ENCODE peak calls at places on chromosomes 5 and 9, in nine cellular contexts. L is AG09319, I is AG08395, P is nephron progenitor cell, N is T-helper 17 cell, S is tibial artery, B is omental fat pad, H is erythroblast, U is HuH-7. R is an unnamed sample.
A peak's percentile ranks its signal among the peaks of the same experiment; 100 is the strongest.

GRCh38 chr9:131885144-131885609 is 145.3 kb upstream of the RAPGEF1 start:
- DNase-seq in L (peak; percentile 11), I (no peak), P (no peak), N (no peak), S (peak; percentile 53), B (no peak), H (no peak), U (no peak), R (no peak)

GRCh38 chr9:34550681-34551270 is 28.0 kb upstream of the ENHO start:
- DNase-seq in L (no peak), I (no peak), P (no peak), N (no peak), S (peak; percentile 45), B (no peak), H (no peak), U (no peak), R (no peak)

GRCh38 chr9:133706651-133707050 is 31.5 kb downstream of the SARDH start:
- DNase-seq in L (no peak), I (no peak), P (peak; percentile 4), N (no peak), S (peak; percentile 57), B (no peak), H (no peak), U (no peak), R (no peak)

GRCh38 chr5:125655156-125655555 is 768.1 kb upstream of the GRAMD2B start:
- DNase-seq in L (no peak), I (no peak), P (no peak), N (no peak), S (no peak), B (no peak), H (no peak), U (no peak), R (no peak)

GRCh38 chr9:133782157-133783130 is 44.3 kb upstream of the SARDH start:
- DNase-seq in L (peak; percentile 22), I (peak; percentile 85), P (peak; percentile 87), N (peak; percentile 26), S (no peak), B (peak; percentile 66), H (peak; percentile 73), U (peak; percentile 95), R (no peak)

GRCh38 chr5:19771174-19771835 is 216.7 kb downstream of the CDH18 start:
- DNase-seq in L (no peak), I (no peak), P (no peak), N (no peak), S (no peak), B (no peak), H (no peak), U (no peak), R (no peak)

GRCh38 chr5:53694520-53695022 is 134.1 kb downstream of the NDUFS4 start:
- DNase-seq in L (no peak), I (no peak), P (no peak), N (no peak), S (no peak), B (no peak), H (no peak), U (no peak), R (no peak)

GRCh38 chr5:61802456-61802855 is 470.4 kb downstream of the ZSWIM6 start:
- DNase-seq in L (no peak), I (no peak), P (no peak), N (no peak), S (no peak), B (no peak), H (no peak), U (no peak), R (no peak)

GRCh38 chr5:1668141-1668721 is 131.4 kb downstream of the MRPL36 start:
- DNase-seq in L (no peak), I (no peak), P (no peak), N (no peak), S (no peak), B (no peak), H (no peak), U (no peak), R (no peak)

GRCh38 chr5:40570408-40571129 is 109.1 kb upstream of the PTGER4 start:
- DNase-seq in L (no peak), I (peak; percentile 48), P (no peak), N (no peak), S (no peak), B (no peak), H (no peak), U (no peak), R (no peak)

GRCh38 chr9:136760424-136760823 is 2.4 kb upstream of the LCN8 start:
- DNase-seq in L (no peak), I (no peak), P (no peak), N (no peak), S (no peak), B (no peak), H (no peak), U (no peak), R (no peak)

GRCh38 chr5:150302301-150303069 is at the start of gene ARSI:
- DNase-seq in L (no peak), I (peak; percentile 69), P (peak; percentile 70), N (no peak), S (no peak), B (no peak), H (no peak), U (peak; percentile 77), R (no peak)

GRCh38 chr5:177325868-177326381 is 14.2 kb upstream of the MXD3 start:
- DNase-seq in L (no peak), I (no peak), P (no peak), N (no peak), S (no peak), B (no peak), H (no peak), U (no peak), R (no peak)

GRCh38 chr5:64811050-64811640 is 42.4 kb downstream of the CWC27 start:
- DNase-seq in L (peak; percentile 40), I (peak; percentile 43), P (peak; percentile 7), N (no peak), S (no peak), B (no peak), H (peak; percentile 76), U (peak; percentile 6), R (peak; percentile 11)

GRCh38 chr5:82749453-82749852 is 327.7 kb downstream of the TMEM167A start:
- DNase-seq in L (no peak), I (no peak), P (no peak), N (no peak), S (no peak), B (no peak), H (no peak), U (no peak), R (no peak)

GRCh38 chr5:162768962-162769464 is 668.4 kb upstream of the CCNG1 start:
- DNase-seq in L (no peak), I (no peak), P (peak; percentile 40), N (no peak), S (no peak), B (no peak), H (no peak), U (no peak), R (no peak)

GRCh38 chr5:136776022-136776927 is 410.9 kb upstream of the TRPC7 start:
- DNase-seq in L (no peak), I (no peak), P (no peak), N (no peak), S (no peak), B (no peak), H (no peak), U (no peak), R (no peak)

GRCh38 chr9:137579259-137579604 is 507 bp upstream of the DPH7 start:
- DNase-seq in L (no peak), I (peak; percentile 19), P (no peak), N (no peak), S (no peak), B (no peak), H (no peak), U (peak; percentile 30), R (no peak)

GRCh38 chr5:87754009-87754757 is 341.5 kb upstream of the CCNH start:
- DNase-seq in L (no peak), I (no peak), P (no peak), N (no peak), S (no peak), B (no peak), H (no peak), U (no peak), R (no peak)

GRCh38 chr5:83011990-83012389 is 65.2 kb downstream of the TMEM167A start:
- DNase-seq in L (no peak), I (no peak), P (no peak), N (no peak), S (no peak), B (no peak), H (no peak), U (no peak), R (no peak)